ENCODE peak calls at places on chromosome 16, in four cellular contexts. B, H, V and Q are unnamed samples.

GRCh38 chr16:27049117-27049516 is 17.6 kb upstream of the C16orf82 start:
- DNase-seq in B (no peak), H (no peak), V (no peak), Q (no peak)

GRCh38 chr16:27273670-27274522 is 5.3 kb upstream of the NSMCE1 start:
- DNase-seq in B (no peak), H (no peak), V (no peak), Q (no peak)

GRCh38 chr16:56119138-56119537 is 72.2 kb upstream of the GNAO1 start:
- DNase-seq in B (no peak), H (no peak), V (no peak), Q (no peak)

GRCh38 chr16:29700253-29700987 is 21.4 kb downstream of the QPRT start:
- DNase-seq in B (peak; percentile 77), H (peak; percentile 83), V (peak; percentile 74), Q (peak; percentile 84)

GRCh38 chr16:72474511-72475123 is 302.7 kb upstream of the PMFBP1 start:
- DNase-seq in B (no peak), H (no peak), V (no peak), Q (peak; percentile 13)

GRCh38 chr16:49441366-49441780 is 67.8 kb downstream of the C16orf78 start:
- DNase-seq in B (no peak), H (peak; percentile 47), V (peak; percentile 75), Q (no peak)

GRCh38 chr16:61897657-61898056 is 138.6 kb downstream of the CDH8 start:
- DNase-seq in B (no peak), H (no peak), V (no peak), Q (no peak)

GRCh38 chr16:12294471-12294870 is 317.9 kb downstream of the SNX29 start:
- DNase-seq in B (no peak), H (no peak), V (no peak), Q (no peak)

GRCh38 chr16:23651943-23652468 is 10.7 kb downstream of the DCTN5 start:
- DNase-seq in B (no peak), H (no peak), V (no peak), Q (no peak)

GRCh38 chr16:61596648-61597047 is 439.6 kb downstream of the CDH8 start:
- DNase-seq in B (no peak), H (no peak), V (no peak), Q (no peak)

GRCh38 chr16:27332105-27332504 is 18.3 kb downstream of the IL4R start:
- DNase-seq in B (no peak), H (no peak), V (peak; percentile 56), Q (no peak)

GRCh38 chr16:1181715-1182671 is 29.1 kb downstream of the CACNA1H start:
- DNase-seq in B (no peak), H (peak; percentile 60), V (peak; percentile 61), Q (no peak)

GRCh38 chr16:50756466-50756865 is 14.6 kb downstream of the CYLD start:
- DNase-seq in B (no peak), H (no peak), V (no peak), Q (no peak)

GRCh38 chr16:28549301-28549899 is 4.3 kb upstream of the SGF29 start:
- DNase-seq in B (no peak), H (no peak), V (no peak), Q (no peak)

GRCh38 chr16:52573365-52574104 is 26.6 kb upstream of the TOX3 start:
- DNase-seq in B (no peak), H (peak; percentile 57), V (no peak), Q (no peak)

GRCh38 chr16:4676826-4677225 is 16.5 kb upstream of the NUDT16L1 start:
- DNase-seq in B (no peak), H (no peak), V (peak; percentile 66), Q (no peak)

GRCh38 chr16:90050969-90051368 is 26.2 kb downstream of the PRDM7 start:
- DNase-seq in B (no peak), H (no peak), V (no peak), Q (no peak)

GRCh38 chr16:71916397-71916920 is 21.1 kb downstream of the IST1 start:
- DNase-seq in B (no peak), H (no peak), V (no peak), Q (no peak)

GRCh38 chr16:81861503-81861902 is 82.4 kb downstream of the PLCG2 start:
- DNase-seq in B (no peak), H (no peak), V (no peak), Q (no peak)

GRCh38 chr16:14007460-14007859 is 63.7 kb upstream of the MRTFB start:
- DNase-seq in B (no peak), H (no peak), V (no peak), Q (no peak)

GRCh38 chr16:74738134-74738541 is 36.5 kb downstream of the FA2H start:
- DNase-seq in B (no peak), H (peak; percentile 75), V (no peak), Q (no peak)

GRCh38 chr16:89005201-89006035 is 28.4 kb upstream of the CBFA2T3 start:
- DNase-seq in B (no peak), H (no peak), V (no peak), Q (no peak)

GRCh38 chr16:76287466-76287865 is 10.3 kb downstream of the CNTNAP4 start:
- DNase-seq in B (no peak), H (no peak), V (no peak), Q (no peak)

GRCh38 chr16:19609359-19609758 is 53.9 kb downstream of the VPS35L start:
- DNase-seq in B (no peak), H (no peak), V (no peak), Q (no peak)

GRCh38 chr16:8866118-8866883 is 2.5 kb downstream of the CARHSP1 start:
- DNase-seq in B (peak; percentile 92), H (peak; percentile 49), V (peak; percentile 73), Q (peak; percentile 13)

GRCh38 chr16:30896203-30896889 is at the start of gene CTF1:
- DNase-seq in B (peak; percentile 56), H (peak; percentile 56), V (peak; percentile 85), Q (peak; percentile 28)

GRCh38 chr16:30644334-30644830 is 6.4 kb upstream of the PRR14 start:
- DNase-seq in B (no peak), H (no peak), V (no peak), Q (no peak)

GRCh38 chr16:75228143-75228976 is 9.6 kb downstream of the CTRB1 start:
- DNase-seq in B (no peak), H (no peak), V (peak; percentile 17), Q (no peak)

GRCh38 chr16:90020838-90021382 is 1.7 kb upstream of the DBNDD1 start:
- DNase-seq in B (no peak), H (no peak), V (no peak), Q (peak; percentile 50)

GRCh38 chr16:46883353-46883689 is 841 bp upstream of the GPT2 start:
- DNase-seq in B (no peak), H (no peak), V (no peak), Q (no peak)
- H3K4me1 ChIP-seq in B (peaks cover 11% of the 10 kb centered on the region), H (peaks cover 42% of the 10 kb centered on the region), V (peaks cover 4% of the 10 kb centered on the region), Q (peaks cover 19% of the 10 kb centered on the region)

GRCh38 chr16:69133555-69133954 is 1.1 kb downstream of the UTP4 start:
- DNase-seq in B (no peak), H (no peak), V (no peak), Q (no peak)
- H3K4me3 ChIP-seq in B (peak overlapping the region; percentile 87), H (peak overlapping the region; percentile 95), V (peak overlapping the region; percentile 99), Q (peak overlapping the region; percentile 97)

GRCh38 chr16:67148656-67149275 is 2.0 kb downstream of the B3GNT9 start:
- DNase-seq in B (no peak), H (no peak), V (no peak), Q (no peak)

GRCh38 chr16:67150058-67150832 is 553 bp downstream of the B3GNT9 start:
- DNase-seq in B (no peak), H (no peak), V (no peak), Q (no peak)

GRCh38 chr16:67149276-67150057 is 1.3 kb downstream of the B3GNT9 start:
- DNase-seq in B (no peak), H (no peak), V (no peak), Q (no peak)

GRCh38 chr16:67150833-67151396 is at the start of gene B3GNT9:
- DNase-seq in B (no peak), H (peak; percentile 67), V (peak; percentile 84), Q (no peak)

GRCh38 chr16:67151431-67152097 is 766 bp upstream of the B3GNT9 start:
- DNase-seq in B (no peak), H (no peak), V (no peak), Q (no peak)
- H3K27me3 ChIP-seq in B (peaks cover 44% of the 10 kb centered on the region), H (no peaks in the 10 kb centered on the region), V (no peaks in the 10 kb centered on the region), Q (no peaks in the 10 kb centered on the region)

DNA sequence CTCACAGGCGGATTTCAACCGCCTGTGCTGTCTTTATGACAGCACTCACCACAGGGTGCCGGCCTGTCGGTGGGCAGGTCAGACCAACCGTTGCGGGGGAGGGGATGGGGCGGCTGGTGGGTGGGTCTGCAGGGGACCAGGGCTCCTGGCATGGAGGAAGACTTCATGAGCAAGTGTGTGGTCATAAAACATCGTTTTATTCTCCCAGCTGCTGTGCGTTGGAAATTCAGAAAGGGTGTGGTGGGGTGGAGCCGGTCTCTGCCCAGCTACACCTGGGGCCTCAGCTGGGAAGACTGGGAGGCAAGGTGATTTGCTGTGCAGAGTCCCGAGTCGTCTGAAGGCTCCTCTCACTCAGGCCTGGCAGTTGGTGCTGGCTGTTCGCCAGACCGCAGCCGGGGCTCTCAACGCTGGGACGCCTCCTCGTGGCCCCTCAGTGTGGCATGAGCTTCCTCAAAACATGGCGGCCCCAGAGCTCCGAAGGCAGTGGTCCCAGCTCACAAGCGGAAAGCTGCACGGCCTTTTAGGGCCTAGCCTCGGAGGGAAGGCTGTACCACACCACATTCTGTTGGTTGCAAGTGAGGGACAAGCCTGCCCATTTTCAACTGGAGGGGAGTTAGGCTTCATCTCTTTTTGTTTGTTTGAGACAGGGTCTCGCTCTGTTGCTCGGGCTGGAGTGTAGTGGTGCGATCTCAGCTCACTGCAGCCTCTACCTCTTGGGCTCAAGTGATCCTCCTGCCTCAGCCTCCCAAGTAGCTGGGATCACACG is 45.8 kb upstream of the GSE1 start:
- DNase-seq in B (no peak), H (no peak), V (no peak), Q (peak; percentile 60)
- H3K4me1 ChIP-seq in B (peaks cover 55% of the 10 kb centered on the region), H (peaks cover 84% of the 10 kb centered on the region), V (peaks cover 9% of the 10 kb centered on the region), Q (peaks cover 40% of the 10 kb centered on the region)

DNA sequence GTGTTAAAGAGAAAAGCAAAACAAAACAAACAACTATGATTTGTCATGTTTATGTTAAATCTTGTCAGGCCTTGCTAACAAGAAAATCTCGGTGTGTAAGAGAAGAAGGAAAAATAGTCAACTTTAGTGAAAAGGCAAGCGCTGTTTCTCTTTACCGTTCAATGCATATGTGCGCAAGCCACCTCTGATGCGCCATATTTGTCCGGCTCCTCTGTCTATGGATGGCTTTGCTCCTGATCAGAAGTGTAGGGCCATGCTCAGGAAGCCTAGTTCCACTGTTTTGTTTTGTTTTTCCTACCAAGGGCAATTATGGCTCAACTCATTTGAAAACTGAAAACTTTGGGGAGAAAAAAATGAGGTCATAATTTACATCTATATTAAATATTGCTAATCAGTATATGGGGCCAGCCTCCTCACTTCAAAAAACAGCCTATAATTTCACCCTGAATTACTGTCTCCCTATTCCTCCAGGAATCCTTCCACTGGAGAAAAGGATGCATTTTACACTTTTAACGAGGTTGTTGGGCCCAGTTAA is 4.6 kb downstream of the MAF start:
- DNase-seq in B (no peak), H (no peak), V (no peak), Q (no peak)
- H3K4me3 ChIP-seq in B (peak overlapping the region; percentile 11), H (peak overlapping the region; percentile 83), V (peak overlapping the region; percentile 65), Q (no peak overlapping the region)

GRCh38 chr16:67537270-67537635 is 8.6 kb downstream of the RIPOR1 start:
- DNase-seq in B (no peak), H (peak; percentile 58), V (peak; percentile 86), Q (no peak)
- H3K27me3 ChIP-seq in B (peaks cover 33% of the 10 kb centered on the region), H (no peaks in the 10 kb centered on the region), V (no peaks in the 10 kb centered on the region), Q (no peaks in the 10 kb centered on the region)

GRCh38 chr16:74025-74424 is 1.6 kb upstream of the RHBDF1 start:
- DNase-seq in B (no peak), H (no peak), V (peak; percentile 80), Q (no peak)
- H3K4me1 ChIP-seq in B (peaks cover 70% of the 10 kb centered on the region), H (peaks cover 81% of the 10 kb centered on the region), V (peaks cover 63% of the 10 kb centered on the region), Q (peaks cover 22% of the 10 kb centered on the region)